ENCODE peak calls at places on chromosomes 1 and 21, in eight cellular contexts. D is breast epithelium; K is Panc1; B is neuronal stem cell; E is cardiac muscle cell; U is upper lobe of right lung; V is prostate gland; Y is effector memory CD4-positive, alpha-beta T cell. M is an unnamed sample. For H3K27me3, the result is how much of the 10 kb centered on the place peaks cover.

GRCh38 chr21:42218836-42219605 is at the start of gene ABCG1:
- DNase-seq in D (no peak), K (no peak), B (peak), E (peak), U (peak), V (peak), Y (peak), M (peak)

GRCh38 chr1:167455786-167456446 is 62.4 kb downstream of the CD247 start:
- DNase-seq in D (no peak), K (no peak), B (peak), E (peak), U (no peak), V (peak), Y (peak), M (peak)

GRCh38 chr21:17542371-17542992 is 29.6 kb downstream of the CXADR start:
- DNase-seq in D (no peak), K (no peak), B (no peak), E (peak), U (no peak), V (no peak), Y (no peak), M (no peak)

GRCh38 chr1:206725053-206725963 is 40.6 kb downstream of the MAPKAPK2 start:
- DNase-seq in D (no peak), K (no peak), B (peak), E (peak), U (peak), V (no peak), Y (peak), M (peak)

GRCh38 chr1:39643705-39644104 is 4.3 kb upstream of the HEYL start:
- DNase-seq in D (no peak), K (no peak), B (no peak), E (no peak), U (no peak), V (no peak), Y (no peak), M (no peak)

GRCh38 chr1:20484526-20485462 is 1.2 kb downstream of the CAMK2N1 start:
- DNase-seq in D (no peak), K (no peak), B (peak), E (no peak), U (peak), V (no peak), Y (no peak), M (peak)

GRCh38 chr1:84785231-84785630 is 95.0 kb upstream of the SSX2IP start:
- DNase-seq in D (no peak), K (no peak), B (no peak), E (no peak), U (no peak), V (no peak), Y (no peak), M (no peak)

GRCh38 chr1:47536646-47537118 is 98.8 kb downstream of the FOXD2 start:
- DNase-seq in D (no peak), K (no peak), B (no peak), E (no peak), U (no peak), V (peak), Y (no peak), M (peak)

GRCh38 chr1:59332983-59333382 is 36.1 kb downstream of the FGGY start:
- DNase-seq in D (no peak), K (peak), B (no peak), E (no peak), U (no peak), V (no peak), Y (no peak), M (no peak)

GRCh38 chr1:184558691-184559090 is 171.9 kb downstream of the C1orf21 start:
- DNase-seq in D (no peak), K (no peak), B (no peak), E (no peak), U (no peak), V (no peak), Y (no peak), M (no peak)

GRCh38 chr1:40625076-40625475 is 40.4 kb downstream of the RIMS3 start:
- DNase-seq in D (no peak), K (no peak), B (no peak), E (peak), U (no peak), V (no peak), Y (no peak), M (peak)

GRCh38 chr21:45972716-45973474 is 8.7 kb upstream of the COL6A1 start:
- DNase-seq in D (peak), K (no peak), B (no peak), E (no peak), U (peak), V (no peak), Y (no peak), M (peak)

GRCh38 chr1:31572323-31573104 is 3.8 kb upstream of the TINAGL1 start:
- DNase-seq in D (no peak), K (no peak), B (no peak), E (no peak), U (peak), V (peak), Y (no peak), M (no peak)

GRCh38 chr1:97245682-97246081 is 524.1 kb downstream of the PTBP2 start:
- DNase-seq in D (no peak), K (no peak), B (no peak), E (peak), U (no peak), V (no peak), Y (no peak), M (no peak)

GRCh38 chr1:154218545-154218944 is 2.2 kb upstream of the UBAP2L start:
- DNase-seq in D (no peak), K (no peak), B (no peak), E (no peak), U (no peak), V (no peak), Y (no peak), M (no peak)
- H3K4me3 ChIP-seq in D (peak), K (peak), B (peak), E (no peak), U (peak), V (no peak), Y (peak), M (no peak)

GRCh38 chr1:42861014-42861399 is 14.6 kb downstream of the ZNF691 start:
- DNase-seq in D (no peak), K (no peak), B (no peak), E (no peak), U (no peak), V (no peak), Y (no peak), M (no peak)
- H3K27me3 ChIP-seq in D (under half), K (under half), B (under half), E (under half), U (under half), V (under half), Y (under half), M (under half)

DNA sequence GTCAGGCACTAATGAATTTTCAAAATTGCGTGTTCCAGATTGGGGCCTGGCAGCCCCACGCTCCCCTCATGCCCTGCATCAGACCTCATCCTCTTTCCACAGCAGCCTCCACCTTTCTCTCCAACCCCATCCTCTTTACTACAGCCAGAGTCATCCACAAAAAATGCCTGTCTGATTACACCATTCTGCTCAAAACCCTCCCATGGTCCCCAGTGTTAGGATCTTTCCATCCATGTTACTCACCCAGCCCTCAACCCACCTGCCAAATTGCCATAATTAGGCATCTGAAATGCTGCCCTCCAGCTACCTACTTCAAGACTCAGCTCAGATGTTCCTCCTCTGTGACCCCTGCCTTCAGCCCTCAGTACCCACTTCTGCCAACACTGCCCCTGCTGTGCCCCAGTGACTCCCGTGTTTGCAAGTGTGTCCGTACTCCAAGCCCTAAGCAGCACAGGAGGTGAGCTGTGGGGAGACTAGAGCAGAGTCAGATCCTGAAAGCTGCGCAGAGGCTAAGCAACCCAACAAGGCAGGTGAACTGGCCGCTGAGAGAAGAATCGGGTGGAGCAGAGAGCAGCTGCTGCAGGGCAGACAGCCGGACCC is 715 bp upstream of the ARTN start:
- DNase-seq in D (no peak), K (no peak), B (no peak), E (no peak), U (no peak), V (no peak), Y (no peak), M (no peak)
- H3K4me3 ChIP-seq in D (peak), K (no peak), B (no peak), E (peak), U (peak), V (peak), Y (no peak), M (peak)

DNA sequence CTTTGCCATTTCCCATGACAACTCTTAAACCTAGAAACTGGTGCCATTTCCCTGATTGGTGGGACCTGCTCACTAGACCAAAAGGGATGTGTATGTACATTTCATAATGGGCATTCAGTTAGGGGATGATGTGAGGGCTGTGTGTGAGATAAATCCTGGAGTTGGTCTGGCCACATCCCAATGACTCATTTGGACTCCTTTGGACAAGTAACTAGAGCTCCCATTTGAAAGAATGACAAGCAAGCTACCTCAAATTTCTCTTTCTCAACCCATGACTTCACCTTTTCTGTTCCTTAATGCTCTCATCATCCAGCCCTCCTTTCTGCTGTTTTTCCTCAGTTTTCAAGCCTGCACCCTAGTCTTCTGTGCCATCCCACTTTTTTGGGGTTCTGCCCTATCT is 27.9 kb downstream of the EBNA1BP2 start:
- DNase-seq in D (no peak), K (no peak), B (no peak), E (no peak), U (no peak), V (no peak), Y (no peak), M (no peak)
- H3K27me3 ChIP-seq in D (under half), K (under half), B (under half), E (under half), U (under half), V (under half), Y (under half), M (under half)

DNA sequence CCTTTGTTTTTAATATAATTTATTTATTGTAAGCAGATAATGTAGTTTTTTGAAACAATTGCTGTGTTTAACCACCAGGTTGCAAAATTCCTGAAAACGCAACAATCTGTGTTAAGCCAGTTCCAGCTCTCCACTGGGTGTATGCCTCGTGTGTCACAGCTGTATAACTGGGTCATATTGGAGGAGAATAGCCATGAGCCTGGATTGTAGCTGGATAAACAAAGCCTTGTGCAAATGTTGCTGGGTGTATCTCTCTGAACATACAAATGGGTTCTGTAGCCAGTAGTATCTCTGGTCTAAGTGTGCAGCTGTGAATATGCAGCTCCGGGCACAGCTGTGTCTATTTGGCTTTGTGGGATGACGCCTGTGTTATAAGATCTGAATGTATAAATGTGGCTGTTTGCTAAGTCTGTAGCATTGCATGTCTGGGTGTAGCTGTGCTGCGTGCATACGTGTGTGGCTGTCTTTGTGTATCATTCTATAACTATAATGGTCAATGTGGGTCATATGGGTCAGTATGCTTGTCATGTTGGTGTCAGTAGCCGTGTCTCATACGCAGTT is 2.7 kb downstream of the TCEA3 start:
- DNase-seq in D (no peak), K (no peak), B (no peak), E (no peak), U (no peak), V (no peak), Y (no peak), M (no peak)
- H3K4me3 ChIP-seq in D (no peak), K (no peak), B (no peak), E (peak), U (no peak), V (no peak), Y (no peak), M (no peak)

GRCh38 chr1:152513081-152513480 is 1.2 kb upstream of the CRCT1 start:
- DNase-seq in D (no peak), K (no peak), B (no peak), E (no peak), U (no peak), V (no peak), Y (no peak), M (no peak)

GRCh38 chr1:152514715-152515453 is 602 bp downstream of the CRCT1 start:
- DNase-seq in D (no peak), K (no peak), B (no peak), E (no peak), U (no peak), V (no peak), Y (no peak), M (no peak)

GRCh38 chr1:152517237-152517811 is 3.0 kb downstream of the CRCT1 start:
- DNase-seq in D (no peak), K (no peak), B (no peak), E (no peak), U (no peak), V (no peak), Y (no peak), M (no peak)

GRCh38 chr1:152515454-152515823 is 1.2 kb downstream of the CRCT1 start:
- DNase-seq in D (no peak), K (no peak), B (no peak), E (no peak), U (no peak), V (no peak), Y (no peak), M (peak)

DNA sequence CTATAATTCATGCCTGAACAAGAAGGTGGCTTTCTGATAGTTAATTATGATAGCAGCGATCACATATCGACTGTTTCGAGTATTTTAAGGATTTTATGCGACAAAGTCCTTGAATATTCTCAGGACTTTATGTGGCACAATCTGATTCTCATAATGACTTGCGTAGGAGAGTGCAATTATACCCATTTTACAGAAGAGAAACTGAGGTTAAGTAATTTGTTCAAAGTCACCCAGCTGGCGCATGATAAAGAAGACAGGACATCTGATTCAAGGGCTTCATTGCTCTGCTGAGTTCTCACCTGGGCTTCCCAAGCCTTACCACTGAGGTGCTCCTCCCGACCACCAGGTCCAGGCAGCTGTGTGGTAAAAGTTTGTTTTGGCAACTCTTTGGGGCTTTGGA is 1.8 kb downstream of the CRCT1 start:
- DNase-seq in D (no peak), K (no peak), B (no peak), E (no peak), U (no peak), V (no peak), Y (no peak), M (no peak)
- H3K27me3 ChIP-seq in D (under half), K (under half), B (under half), E (under half), U (under half), V (under half), Y (under half), M (under half)

DNA sequence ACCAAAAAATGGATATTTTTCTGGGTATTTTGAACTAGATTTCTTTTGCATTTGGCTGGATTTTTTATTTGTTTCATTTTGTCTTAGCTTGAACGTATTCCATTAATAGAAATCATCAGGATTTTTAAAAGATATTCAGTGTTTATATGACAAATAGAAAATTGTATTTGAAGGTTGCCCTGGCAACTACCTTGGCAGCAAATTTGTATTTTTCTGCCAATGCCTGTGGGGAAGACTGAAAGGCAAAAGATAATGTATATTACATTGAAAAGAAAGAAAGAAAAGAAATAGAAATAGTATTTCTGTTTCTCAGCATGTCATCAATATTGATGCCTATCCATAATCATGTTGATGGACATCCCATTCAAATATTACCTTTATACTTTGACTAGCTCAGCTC is 16.8 kb downstream of the VCAM1 start:
- DNase-seq in D (no peak), K (no peak), B (no peak), E (no peak), U (no peak), V (no peak), Y (no peak), M (no peak)
- H3K4me3 ChIP-seq in D (no peak), K (no peak), B (no peak), E (no peak), U (no peak), V (no peak), Y (no peak), M (no peak)

GRCh38 chr1:177442580-177442979 is 271.8 kb downstream of the BRINP2 start:
- DNase-seq in D (no peak), K (no peak), B (no peak), E (no peak), U (no peak), V (no peak), Y (no peak), M (no peak)

GRCh38 chr1:177448652-177449351 is 278.0 kb downstream of the BRINP2 start:
- DNase-seq in D (no peak), K (no peak), B (no peak), E (no peak), U (no peak), V (no peak), Y (no peak), M (no peak)

GRCh38 chr1:177443003-177443402 is 272.2 kb downstream of the BRINP2 start:
- DNase-seq in D (no peak), K (no peak), B (no peak), E (no peak), U (no peak), V (no peak), Y (no peak), M (no peak)

GRCh38 chr1:177440821-177441220 is 270.1 kb downstream of the BRINP2 start:
- DNase-seq in D (no peak), K (no peak), B (no peak), E (no peak), U (no peak), V (no peak), Y (no peak), M (no peak)

DNA sequence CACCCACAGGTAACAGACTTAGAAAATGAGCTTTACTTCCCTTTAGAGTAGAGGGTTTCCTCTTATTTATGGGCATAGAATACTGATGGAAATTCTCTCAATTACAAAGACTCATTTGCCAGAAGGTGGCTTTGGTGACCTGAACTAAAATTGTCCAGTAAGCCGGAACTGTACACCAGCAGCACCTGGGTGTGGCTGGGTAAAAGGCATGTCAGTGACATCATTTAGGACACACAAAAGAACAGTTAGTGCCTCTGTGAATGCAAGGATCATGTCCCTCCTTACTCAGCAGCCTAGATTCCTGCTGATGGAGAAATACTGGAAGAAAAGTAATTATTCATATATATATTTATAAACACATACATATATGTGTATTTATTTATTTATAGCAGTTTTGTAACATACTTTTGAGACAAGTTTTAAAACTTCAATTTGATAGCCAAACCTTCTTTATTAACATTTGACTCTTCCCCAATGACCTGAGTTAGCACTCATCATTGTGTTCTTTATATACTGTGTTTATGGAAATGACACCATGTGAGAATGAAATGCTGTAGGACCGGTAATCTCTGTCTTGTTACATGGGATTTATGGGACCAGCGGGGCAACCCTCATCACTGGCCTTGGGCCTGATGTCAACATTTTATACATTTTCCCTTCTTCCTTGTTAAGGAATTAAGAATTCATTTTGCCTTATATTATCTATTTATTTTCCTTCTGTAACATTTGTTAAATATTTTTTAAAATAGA is 274.4 kb downstream of the BRINP2 start:
- DNase-seq in D (no peak), K (no peak), B (no peak), E (no peak), U (no peak), V (no peak), Y (no peak), M (no peak)
- H3K27me3 ChIP-seq in D (under half), K (under half), B (under half), E (under half), U (under half), V (under half), Y (under half), M (under half)